ENCODE peak calls at places on chromosome 12, in ten cellular contexts. R, Z, K, H, A, D, J, L, P and V are unnamed samples.
A peak's percentile ranks its signal among the peaks of the same experiment; 100 is the strongest.

GRCh38 chr12:107884769-107885694 is 110.5 kb downstream of the ASCL4 start:
- DNase-seq in R (peak; percentile 46), Z (peak; percentile 58), K (peak; percentile 16), H (peak; percentile 52), A (peak; percentile 68), D (no peak), J (peak; percentile 5), L (peak; percentile 77), P (peak; percentile 53), V (peak; percentile 66)

GRCh38 chr12:79381246-79382208 is 309.2 kb downstream of the PAWR start:
- DNase-seq in R (no peak), Z (no peak), K (no peak), H (no peak), A (no peak), D (no peak), J (no peak), L (no peak), P (no peak), V (no peak)

GRCh38 chr12:111377440-111377839 is 8.5 kb upstream of the PHETA1 start:
- DNase-seq in R (no peak), Z (no peak), K (no peak), H (no peak), A (no peak), D (no peak), J (no peak), L (no peak), P (no peak), V (no peak)

GRCh38 chr12:32448581-32448980 is 49.2 kb downstream of the FGD4 start:
- DNase-seq in R (no peak), Z (no peak), K (no peak), H (no peak), A (no peak), D (no peak), J (peak; percentile 78), L (peak; percentile 49), P (peak; percentile 64), V (no peak)

GRCh38 chr12:103840399-103840880 is 594 bp downstream of the NT5DC3 start:
- DNase-seq in R (peak; percentile 29), Z (no peak), K (peak; percentile 33), H (peak; percentile 57), A (no peak), D (no peak), J (peak; percentile 6), L (peak; percentile 14), P (peak; percentile 57), V (peak; percentile 39)

GRCh38 chr12:110636516-110636915 is 22.6 kb downstream of the TCTN1 start:
- DNase-seq in R (no peak), Z (no peak), K (no peak), H (no peak), A (no peak), D (no peak), J (no peak), L (no peak), P (peak; percentile 63), V (no peak)

GRCh38 chr12:39692258-39692853 is 72.8 kb upstream of the ABCD2 start:
- DNase-seq in R (no peak), Z (peak; percentile 29), K (no peak), H (no peak), A (no peak), D (no peak), J (no peak), L (peak; percentile 8), P (peak; percentile 6), V (peak; percentile 12)

GRCh38 chr12:1429980-1430379 is 164.4 kb downstream of the FBXL14 start:
- DNase-seq in R (no peak), Z (no peak), K (no peak), H (peak; percentile 4), A (peak; percentile 89), D (peak; percentile 37), J (peak; percentile 38), L (no peak), P (peak; percentile 10), V (peak; percentile 11)

GRCh38 chr12:123031171-123031845 is 50.8 kb downstream of the ARL6IP4 start:
- DNase-seq in R (no peak), Z (no peak), K (no peak), H (no peak), A (no peak), D (no peak), J (no peak), L (no peak), P (no peak), V (no peak)

GRCh38 chr12:48793696-48794095 is 4.8 kb upstream of the ADCY6 start:
- DNase-seq in R (no peak), Z (no peak), K (no peak), H (no peak), A (no peak), D (no peak), J (no peak), L (no peak), P (no peak), V (no peak)

GRCh38 chr12:6647083-6647604 is at the start of gene ACRBP:
- DNase-seq in R (peak; percentile 82), Z (peak; percentile 77), K (peak; percentile 68), H (peak; percentile 26), A (peak; percentile 68), D (no peak), J (no peak), L (peak; percentile 70), P (peak; percentile 45), V (peak; percentile 82)

GRCh38 chr12:93848453-93849120 is 171.4 kb downstream of the CRADD start:
- DNase-seq in R (no peak), Z (no peak), K (no peak), H (no peak), A (no peak), D (no peak), J (no peak), L (peak; percentile 26), P (no peak), V (no peak)

GRCh38 chr12:1890119-1890703 is 28.2 kb downstream of the CACNA2D4 start:
- DNase-seq in R (no peak), Z (no peak), K (no peak), H (no peak), A (peak; percentile 1), D (no peak), J (no peak), L (no peak), P (no peak), V (no peak)

GRCh38 chr12:112978163-112979081 is at the start of gene OAS2:
- DNase-seq in R (peak; percentile 65), Z (peak; percentile 65), K (no peak), H (peak; percentile 57), A (peak; percentile 83), D (peak; percentile 27), J (peak; percentile 49), L (peak; percentile 77), P (peak; percentile 63), V (peak; percentile 4)

GRCh38 chr12:76782440-76782996 is 18.6 kb downstream of the ZDHHC17 start:
- DNase-seq in R (no peak), Z (no peak), K (no peak), H (no peak), A (no peak), D (no peak), J (no peak), L (peak; percentile 54), P (no peak), V (no peak)

GRCh38 chr12:11652351-11653040 is 3.0 kb downstream of the ETV6 start:
- DNase-seq in R (no peak), Z (peak; percentile 78), K (peak; percentile 12), H (no peak), A (peak; percentile 65), D (no peak), J (no peak), L (peak; percentile 57), P (peak; percentile 63), V (no peak)

GRCh38 chr12:50828121-50828520 is 14.6 kb upstream of the TMPRSS12 start:
- DNase-seq in R (no peak), Z (no peak), K (no peak), H (no peak), A (no peak), D (no peak), J (no peak), L (no peak), P (no peak), V (no peak)

GRCh38 chr12:13211859-13212664 is 15.5 kb downstream of the EMP1 start:
- DNase-seq in R (no peak), Z (peak; percentile 88), K (no peak), H (no peak), A (peak; percentile 45), D (no peak), J (peak; percentile 50), L (peak; percentile 75), P (peak; percentile 67), V (peak; percentile 89)

GRCh38 chr12:74119811-74120362 is 417.7 kb upstream of the ATXN7L3B start:
- DNase-seq in R (no peak), Z (no peak), K (no peak), H (peak; percentile 3), A (no peak), D (no peak), J (no peak), L (no peak), P (no peak), V (no peak)

GRCh38 chr12:12336511-12336910 is 13.5 kb downstream of the MANSC1 start:
- DNase-seq in R (no peak), Z (no peak), K (no peak), H (no peak), A (no peak), D (no peak), J (no peak), L (no peak), P (no peak), V (no peak)

GRCh38 chr12:45671254-45671653 is 58.3 kb upstream of the ARID2 start:
- DNase-seq in R (no peak), Z (no peak), K (no peak), H (no peak), A (peak; percentile 63), D (peak; percentile 49), J (peak; percentile 73), L (no peak), P (peak; percentile 50), V (no peak)

GRCh38 chr12:64431791-64432190 is 20.1 kb upstream of the TBK1 start:
- DNase-seq in R (no peak), Z (no peak), K (no peak), H (no peak), A (no peak), D (no peak), J (no peak), L (no peak), P (no peak), V (no peak)

GRCh38 chr12:72133497-72134055 is 138.6 kb upstream of the TRHDE start:
- DNase-seq in R (no peak), Z (no peak), K (no peak), H (no peak), A (no peak), D (no peak), J (no peak), L (no peak), P (no peak), V (peak; percentile 4)

GRCh38 chr12:3747543-3747942 is 5.4 kb downstream of the CRACR2A start:
- DNase-seq in R (no peak), Z (no peak), K (no peak), H (no peak), A (no peak), D (no peak), J (no peak), L (no peak), P (no peak), V (no peak)

GRCh38 chr12:55693323-55694187 is 14.1 kb downstream of the ITGA7 start:
- DNase-seq in R (no peak), Z (no peak), K (no peak), H (no peak), A (no peak), D (no peak), J (no peak), L (no peak), P (no peak), V (no peak)

GRCh38 chr12:27498761-27499160 is 25.2 kb upstream of the PPFIBP1 start:
- DNase-seq in R (no peak), Z (no peak), K (no peak), H (no peak), A (no peak), D (no peak), J (no peak), L (no peak), P (no peak), V (peak; percentile 44)

GRCh38 chr12:71124833-71125460 is 32.9 kb downstream of the TSPAN8 start:
- DNase-seq in R (no peak), Z (no peak), K (no peak), H (no peak), A (no peak), D (no peak), J (no peak), L (no peak), P (no peak), V (no peak)

GRCh38 chr12:83473408-83474095 is 786.8 kb downstream of the TMTC2 start:
- DNase-seq in R (no peak), Z (no peak), K (no peak), H (no peak), A (no peak), D (no peak), J (no peak), L (no peak), P (peak; percentile 64), V (no peak)